ENCODE peak calls at places on chromosome 4, in six cellular contexts. X, H, K, A, E and T are unnamed samples.

GRCh38 chr4:8725845-8726244 is 133.3 kb downstream of the CPZ start:
- DNase-seq in E (no peak), X (no peak), K (peak), H (peak), A (no peak), T (no peak)

GRCh38 chr4:76562851-76563803 is 128.1 kb downstream of the SHROOM3 start:
- DNase-seq in A (no peak), H (no peak), K (no peak), X (no peak), E (no peak), T (peak)

GRCh38 chr4:182644326-182645050 is 272.7 kb downstream of the DCTD start:
- DNase-seq in E (no peak), H (no peak), K (no peak), A (no peak), X (peak), T (no peak)

GRCh38 chr4:173488656-173489055 is 41.4 kb downstream of the HAND2 start:
- DNase-seq in A (no peak), E (no peak), X (no peak), K (no peak), H (no peak), T (no peak)

GRCh38 chr4:4311193-4311592 is 21.1 kb downstream of the ZBTB49 start:
- DNase-seq in H (no peak), X (no peak), E (no peak), A (no peak), K (no peak), T (no peak)

GRCh38 chr4:83618431-83618830 is 82.5 kb downstream of the GPAT3 start:
- DNase-seq in E (no peak), A (peak), H (peak), K (no peak), X (peak), T (peak)

GRCh38 chr4:85496933-85497332 is 22.0 kb downstream of the ARHGAP24 start:
- DNase-seq in A (no peak), K (no peak), X (peak), E (no peak), H (no peak), T (no peak)

GRCh38 chr4:93384211-93384610 is 444.3 kb upstream of the ATOH1 start:
- DNase-seq in A (no peak), X (peak), E (no peak), H (no peak), K (no peak), T (no peak)

GRCh38 chr4:145195167-145195952 is 15.0 kb upstream of the OTUD4 start:
- DNase-seq in X (no peak), H (no peak), A (peak), E (no peak), K (no peak), T (no peak)

GRCh38 chr4:36399762-36400353 is 118.4 kb downstream of the DTHD1 start:
- DNase-seq in X (no peak), H (no peak), K (no peak), E (no peak), A (no peak), T (no peak)

GRCh38 chr4:44493924-44494323 is 45.3 kb upstream of the KCTD8 start:
- DNase-seq in K (no peak), E (no peak), A (no peak), X (no peak), H (no peak), T (no peak)

GRCh38 chr4:160129439-160129838 is 1026.6 kb downstream of the RAPGEF2 start:
- DNase-seq in X (no peak), E (no peak), A (peak), K (no peak), H (no peak), T (no peak)

GRCh38 chr4:17561195-17561909 is 15.6 kb upstream of the LAP3 start:
- DNase-seq in E (no peak), X (peak), K (no peak), H (no peak), A (no peak), T (no peak)

GRCh38 chr4:109298279-109299010 is 4.0 kb downstream of the COL25A1 start:
- DNase-seq in A (peak), H (no peak), X (no peak), E (no peak), K (no peak), T (no peak)

GRCh38 chr4:55442541-55442940 is 46.8 kb downstream of the TMEM165 start:
- DNase-seq in E (no peak), X (no peak), K (no peak), A (no peak), H (no peak), T (no peak)

GRCh38 chr4:158253350-158253980 is 43.2 kb downstream of the TMEM144 start:
- DNase-seq in A (peak), E (no peak), K (no peak), X (peak), H (peak), T (no peak)

GRCh38 chr4:42347076-42347475 is 50.2 kb upstream of the SHISA3 start:
- DNase-seq in H (no peak), X (no peak), E (no peak), A (no peak), K (no peak), T (no peak)

GRCh38 chr4:142091691-142092182 is 455.4 kb downstream of the IL15 start:
- DNase-seq in A (peak), E (no peak), K (no peak), X (peak), H (peak), T (no peak)

GRCh38 chr4:15506464-15506863 is 36.8 kb downstream of the CC2D2A start:
- DNase-seq in E (no peak), K (no peak), H (no peak), A (no peak), X (peak), T (no peak)

GRCh38 chr4:39469429-39470077 is 10.7 kb downstream of the LIAS start:
- DNase-seq in X (peak), E (no peak), K (no peak), H (no peak), A (peak), T (no peak)

GRCh38 chr4:101730291-101731117 is 60.0 kb upstream of the BANK1 start:
- DNase-seq in X (peak), A (peak), E (no peak), H (peak), K (peak), T (peak)

GRCh38 chr4:158578476-158578875 is 56.8 kb downstream of the RXFP1 start:
- DNase-seq in K (no peak), E (no peak), A (peak), H (no peak), X (peak), T (no peak)

GRCh38 chr4:55866973-55867574 is 13.6 kb downstream of the EXOC1 start:
- DNase-seq in A (peak), K (no peak), E (no peak), H (no peak), X (peak), T (peak)

GRCh38 chr4:102343964-102344519 is 1.2 kb downstream of the SLC39A8 start:
- DNase-seq in K (no peak), X (peak), E (no peak), A (peak), H (no peak), T (no peak)

GRCh38 chr4:48877827-48878535 is 28.6 kb downstream of the OCIAD2 start:
- DNase-seq in K (no peak), X (no peak), A (no peak), E (no peak), H (no peak), T (no peak)

GRCh38 chr4:100633269-100633668 is 115.4 kb upstream of the EMCN start:
- DNase-seq in E (no peak), X (no peak), H (no peak), K (no peak), A (no peak), T (no peak)

GRCh38 chr4:4507923-4508322 is 33.9 kb downstream of the STX18 start:
- DNase-seq in E (no peak), H (no peak), K (no peak), X (no peak), A (peak), T (no peak)

GRCh38 chr4:146132445-146132844 is 43.1 kb upstream of the LSM6 start:
- DNase-seq in E (no peak), K (no peak), H (no peak), A (no peak), X (no peak), T (no peak)

GRCh38 chr4:2338754-2339457 is 77.0 kb upstream of the MXD4 start:
- DNase-seq in H (no peak), K (peak), X (no peak), A (no peak), E (peak), T (no peak)

GRCh38 chr4:170949084-170949483 is 859.3 kb upstream of the AADAT start:
- DNase-seq in E (no peak), K (no peak), X (no peak), A (no peak), H (no peak), T (no peak)

GRCh38 chr4:11632015-11632414 is 203.3 kb upstream of the HS3ST1 start:
- DNase-seq in A (no peak), K (no peak), X (no peak), H (no peak), E (no peak), T (no peak)

GRCh38 chr4:11625206-11625605 is 196.5 kb upstream of the HS3ST1 start:
- DNase-seq in K (no peak), A (no peak), E (no peak), H (peak), X (no peak), T (no peak)

GRCh38 chr4:11626046-11626445 is 197.4 kb upstream of the HS3ST1 start:
- DNase-seq in E (no peak), A (peak), X (no peak), K (no peak), H (no peak), T (no peak)

GRCh38 chr4:11631416-11631815 is 202.7 kb upstream of the HS3ST1 start:
- DNase-seq in H (no peak), K (no peak), E (no peak), X (peak), A (no peak), T (no peak)

GRCh38 chr4:11628093-11628725 is 199.5 kb upstream of the HS3ST1 start:
- DNase-seq in K (no peak), A (peak), H (no peak), E (no peak), X (peak), T (no peak)
- H3K27ac ChIP-seq in K (no peak), A (peak), H (no peak), E (no peak), X (peak), T (no peak)

DNA sequence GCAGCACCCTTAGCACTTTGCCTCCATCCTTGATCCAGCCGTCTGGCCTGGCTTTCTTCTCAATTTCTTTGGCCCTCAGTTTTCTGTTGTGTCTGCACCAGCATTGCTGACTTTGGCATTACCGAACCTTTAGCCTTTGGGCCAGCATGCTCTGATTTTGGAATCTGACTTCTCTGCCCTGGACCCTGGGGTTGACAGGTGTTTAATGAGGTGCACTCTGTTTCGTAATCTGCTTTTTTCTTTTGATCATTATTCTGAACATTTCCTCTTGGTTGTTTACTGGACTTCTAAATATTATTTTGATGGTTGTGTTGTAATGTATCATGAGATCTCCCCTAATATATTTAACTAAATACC is 71.5 kb upstream of the ENPP6 start:
- DNase-seq in H (no peak), A (no peak), X (no peak), E (no peak), K (no peak), T (no peak)
- H3K4me3 ChIP-seq in H (no peak), A (no peak), X (no peak), E (no peak), K (no peak), T (no peak)

GRCh38 chr4:152540293-152540674 is 4.4 kb upstream of the FBXW7 start:
- DNase-seq in E (no peak), K (no peak), A (no peak), X (no peak), H (no peak), T (no peak)
- TF ChIP-seq POLR2A in E (no peak), K (no peak), A (no peak), X (no peak), H (no peak), T (no peak)

GRCh38 chr4:118843237-118843636 is 7.3 kb upstream of the SEC24D start:
- DNase-seq in H (no peak), X (no peak), A (no peak), K (no peak), E (no peak), T (no peak)

GRCh38 chr4:118846981-118847380 is 11.1 kb upstream of the SEC24D start:
- DNase-seq in A (no peak), H (no peak), X (no peak), K (no peak), E (no peak), T (no peak)

GRCh38 chr4:118845552-118846065 is 9.7 kb upstream of the SEC24D start:
- DNase-seq in A (no peak), H (no peak), X (no peak), E (no peak), K (no peak), T (no peak)

GRCh38 chr4:118839221-118839927 is 3.4 kb upstream of the SEC24D start:
- DNase-seq in A (no peak), E (no peak), K (no peak), H (no peak), X (no peak), T (no peak)

GRCh38 chr4:118842055-118842454 is 6.1 kb upstream of the SEC24D start:
- DNase-seq in X (peak), H (no peak), E (no peak), A (peak), K (no peak), T (no peak)
- H3K27ac ChIP-seq in X (no peak), H (no peak), E (no peak), A (peak), K (no peak), T (no peak)

GRCh38 chr4:25875281-25875745 is 12.5 kb upstream of the SEL1L3 start:
- DNase-seq in X (no peak), E (no peak), K (no peak), H (no peak), A (no peak), T (no peak)
- H3K4me3 ChIP-seq in X (no peak), E (no peak), K (no peak), H (no peak), A (no peak), T (no peak)

GRCh38 chr4:7058792-7059191 is 9.1 kb downstream of the GRPEL1 start:
- DNase-seq in K (no peak), A (no peak), X (no peak), H (no peak), E (no peak), T (no peak)
- TF ChIP-seq POLR2A in K (no peak), A (no peak), X (no peak), H (no peak), E (no peak), T (no peak)

GRCh38 chr4:88661724-88662123 is 35.9 kb downstream of the NAP1L5 start:
- DNase-seq in E (no peak), A (no peak), H (no peak), K (no peak), X (peak), T (no peak)
- H3K27ac ChIP-seq in E (no peak), A (no peak), H (no peak), K (no peak), X (peak), T (no peak)

GRCh38 chr4:185202984-185203379 is 818 bp downstream of the CFAP97 start:
- DNase-seq in H (no peak), A (no peak), K (no peak), E (no peak), X (no peak), T (no peak)

GRCh38 chr4:185204238-185204910 is 574 bp upstream of the CFAP97 start:
- DNase-seq in H (no peak), K (no peak), A (no peak), E (no peak), X (peak), T (no peak)

GRCh38 chr4:185205697-185206342 is 2.0 kb upstream of the CFAP97 start:
- DNase-seq in E (no peak), A (no peak), X (no peak), K (no peak), H (no peak), T (no peak)

GRCh38 chr4:185203380-185204237 is at the start of gene CFAP97:
- DNase-seq in E (peak), A (peak), K (peak), X (peak), H (peak), T (peak)

GRCh38 chr4:185201983-185202962 is 1.5 kb downstream of the CFAP97 start:
- DNase-seq in E (no peak), H (no peak), X (peak), A (no peak), K (no peak), T (no peak)
- H3K4me3 ChIP-seq in E (no peak), H (no peak), X (no peak), A (peak), K (peak), T (no peak)

GRCh38 chr4:153638011-153638410 is 46.1 kb upstream of the TLR2 start:
- DNase-seq in H (no peak), A (no peak), X (no peak), K (no peak), E (no peak), T (no peak)

GRCh38 chr4:153638999-153639398 is 45.1 kb upstream of the TLR2 start:
- DNase-seq in K (no peak), A (no peak), H (no peak), E (no peak), X (no peak), T (no peak)

GRCh38 chr4:153634737-153635353 is 49.2 kb upstream of the TLR2 start:
- DNase-seq in H (no peak), E (no peak), K (no peak), X (peak), A (no peak), T (no peak)

GRCh38 chr4:153639556-153640475 is 44.3 kb upstream of the TLR2 start:
- DNase-seq in X (no peak), A (no peak), K (no peak), H (no peak), E (no peak), T (no peak)

DNA sequence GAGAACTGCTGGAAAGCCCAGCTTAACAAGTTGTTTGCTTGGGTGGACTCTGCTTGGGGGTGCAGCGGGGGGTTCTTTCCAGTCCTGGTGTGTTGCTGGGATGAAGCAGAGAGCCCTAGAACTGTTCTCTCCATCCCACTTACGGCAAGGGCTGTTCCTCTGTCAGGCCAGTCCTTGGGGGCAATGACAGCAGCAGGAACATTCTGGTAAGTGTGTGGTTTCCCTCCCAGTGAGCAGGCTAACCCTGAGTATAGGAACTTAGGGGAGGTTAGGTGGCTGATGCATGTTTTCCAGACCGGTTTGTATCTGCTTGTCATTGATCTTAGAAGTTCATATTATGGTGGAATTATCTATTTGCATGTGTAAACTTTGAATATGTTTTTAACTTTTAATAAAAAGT is 46.9 kb upstream of the TLR2 start:
- DNase-seq in E (no peak), X (no peak), A (no peak), K (no peak), H (no peak), T (no peak)
- TF ChIP-seq POLR2A in E (no peak), X (no peak), A (no peak), K (no peak), H (no peak), T (no peak)